ENCODE peak calls at places on chromosomes 5 and 9, in seven cellular contexts. S is neuronal stem cell, O is H1, L is IMR-90, V is mesenchymal stem cell, U is trophoblast cell, T is mesendoderm. H is an unnamed sample.

GRCh38 chr9:116594552-116594951 is 92.6 kb upstream of the TRIM32 start:
- DNase-seq in T (no peak), V (peak), L (peak), U (no peak), O (no peak), S (no peak), H (no peak)

GRCh38 chr9:118643118-118643517 is 726.1 kb downstream of the BRINP1 start:
- DNase-seq in T (peak), U (peak), S (peak), L (no peak), O (peak), V (peak), H (peak)

GRCh38 chr5:35063386-35063785 is 15.6 kb upstream of the AGXT2 start:
- DNase-seq in U (no peak), V (no peak), T (no peak), O (no peak), S (no peak), L (no peak), H (no peak)

GRCh38 chr9:95044731-95045508 is 272.6 kb downstream of the FANCC start:
- DNase-seq in V (peak), O (peak), S (peak), L (no peak), T (peak), U (peak), H (peak)

GRCh38 chr9:69519470-69520240 is 152.5 kb downstream of the APBA1 start:
- DNase-seq in V (no peak), L (no peak), U (no peak), T (no peak), S (no peak), O (no peak), H (no peak)

GRCh38 chr9:78054180-78054579 is 22.6 kb upstream of the GNAQ start:
- DNase-seq in L (no peak), O (no peak), U (no peak), S (no peak), T (no peak), V (no peak), H (no peak)

GRCh38 chr9:80028501-80028900 is 456.7 kb downstream of the TLE4 start:
- DNase-seq in S (no peak), U (no peak), V (no peak), O (no peak), L (no peak), T (no peak), H (no peak)

GRCh38 chr5:79831910-79832309 is 142.3 kb downstream of the CMYA5 start:
- DNase-seq in O (no peak), V (no peak), S (no peak), U (no peak), L (no peak), T (no peak), H (no peak)

GRCh38 chr5:173281910-173282309 is 46.3 kb downstream of the STC2 start:
- DNase-seq in T (peak), S (no peak), O (no peak), L (peak), V (peak), U (no peak), H (peak)

GRCh38 chr9:109600142-109600541 is 102.0 kb upstream of the PTPN3 start:
- DNase-seq in T (peak), S (no peak), O (no peak), V (peak), L (peak), U (no peak), H (no peak)

GRCh38 chr5:113487411-113487778 is 858 bp downstream of the MCC start:
- DNase-seq in O (no peak), L (peak), S (peak), V (peak), U (no peak), T (peak), H (peak)

GRCh38 chr9:89501311-89501898 is 3.5 kb upstream of the SEMA4D start:
- DNase-seq in V (no peak), T (no peak), L (no peak), U (no peak), S (no peak), O (no peak), H (no peak)

GRCh38 chr5:93378073-93378472 is 202.9 kb downstream of the NR2F1-AS1 start:
- DNase-seq in U (no peak), S (no peak), L (peak), V (peak), T (no peak), O (no peak), H (no peak)

GRCh38 chr9:5518937-5519319 is 8.6 kb downstream of the PDCD1LG2 start:
- DNase-seq in U (no peak), T (no peak), S (no peak), V (no peak), O (no peak), L (no peak), H (peak)

GRCh38 chr5:133358271-133358670 is 254.1 kb downstream of the FSTL4 start:
- DNase-seq in O (peak), V (no peak), L (no peak), U (no peak), S (no peak), T (no peak), H (no peak)

GRCh38 chr9:106859957-106860715 is 2.8 kb upstream of the ZNF462 start:
- DNase-seq in V (peak), U (peak), S (peak), T (peak), O (peak), L (no peak), H (peak)

GRCh38 chr9:87880116-87880515 is 2.6 kb upstream of the SPATA31E1 start:
- DNase-seq in L (peak), U (no peak), T (no peak), V (no peak), S (no peak), O (no peak), H (no peak)

GRCh38 chr9:97237311-97237786 is 70.1 kb upstream of the CCDC180 start:
- DNase-seq in T (peak), V (no peak), U (no peak), S (peak), L (no peak), O (peak), H (peak)

GRCh38 chr9:93134018-93134739 is at the start of gene NINJ1:
- DNase-seq in T (peak), O (peak), V (peak), S (peak), U (peak), L (peak), H (peak)

GRCh38 chr9:89477811-89478583 is 19.9 kb downstream of the SEMA4D start:
- DNase-seq in L (peak), T (no peak), U (no peak), S (no peak), V (peak), O (no peak), H (no peak)

GRCh38 chr9:113519401-113520108 is 56.0 kb downstream of the RGS3 start:
- DNase-seq in S (no peak), T (no peak), O (no peak), L (peak), V (peak), U (no peak), H (no peak)

GRCh38 chr9:134314950-134315715 is 11.1 kb upstream of the RXRA start:
- DNase-seq in T (peak), U (no peak), V (no peak), L (no peak), S (no peak), O (no peak), H (no peak)

GRCh38 chr5:157740211-157740610 is 3.3 kb upstream of the LSM11 start:
- DNase-seq in U (peak), O (peak), S (no peak), T (peak), L (no peak), V (peak), H (peak)

GRCh38 chr9:77218612-77219011 is 41.3 kb downstream of the VPS13A start:
- DNase-seq in U (no peak), L (peak), O (no peak), T (no peak), V (peak), S (no peak), H (no peak)

GRCh38 chr5:159883522-159883950 is 32.7 kb upstream of the ADRA1B start:
- DNase-seq in T (no peak), L (peak), V (peak), S (no peak), U (no peak), O (no peak), H (no peak)

GRCh38 chr9:4167040-4167671 is 132.7 kb downstream of the GLIS3 start:
- DNase-seq in T (no peak), L (peak), U (peak), S (no peak), O (no peak), V (no peak), H (no peak)

GRCh38 chr9:136311037-136311432 is 7.1 kb upstream of the CCDC187 start:
- DNase-seq in O (no peak), U (no peak), V (no peak), L (no peak), T (no peak), S (no peak), H (no peak)

GRCh38 chr9:134642385-134643181 is 980 bp downstream of the COL5A1 start:
- DNase-seq in T (peak), O (peak), V (peak), U (no peak), L (peak), S (peak), H (peak)

GRCh38 chr5:161660806-161661205 is 24.7 kb upstream of the GABRA6 start:
- DNase-seq in O (no peak), U (no peak), V (no peak), T (no peak), L (no peak), S (no peak), H (peak)

GRCh38 chr5:160054831-160055230 is 45.9 kb downstream of the TTC1 start:
- DNase-seq in O (no peak), T (peak), S (no peak), L (peak), V (peak), U (no peak), H (no peak)

GRCh38 chr5:10420926-10421325 is 20.8 kb upstream of the ROPN1L start:
- DNase-seq in O (no peak), T (no peak), V (no peak), U (no peak), S (no peak), L (peak), H (no peak)

GRCh38 chr5:62587737-62588136 is 9.1 kb downstream of the LRRC70 start:
- DNase-seq in V (peak), T (no peak), L (no peak), S (no peak), U (no peak), O (no peak), H (no peak)

GRCh38 chr9:85248514-85249312 is 493.0 kb downstream of the AGTPBP1 start:
- DNase-seq in V (peak), L (no peak), U (peak), O (no peak), T (peak), S (no peak), H (no peak)

DNA sequence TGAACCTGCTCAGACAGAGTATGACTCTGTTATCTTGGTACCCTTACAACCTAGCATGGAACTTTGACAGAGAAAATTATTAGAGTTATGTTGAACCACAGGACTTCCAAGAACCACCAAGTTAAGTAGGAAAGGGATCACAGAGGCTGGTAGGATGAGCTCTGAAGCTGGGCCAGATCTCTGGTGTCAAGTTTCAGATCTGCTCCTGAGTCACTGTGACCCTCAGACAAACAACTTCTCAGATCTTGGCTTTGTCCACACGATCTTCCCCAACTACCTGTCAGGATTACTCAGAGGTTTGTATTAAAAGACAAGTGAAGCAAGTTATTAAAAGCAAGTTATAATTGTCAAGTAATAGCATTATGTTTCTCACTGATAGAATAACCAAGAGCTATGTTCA is 189.0 kb downstream of the SEC61B start:
- DNase-seq in O (no peak), S (no peak), V (peak), U (no peak), L (peak), T (peak), H (no peak)
- H2AK5ac ChIP-seq in O (no peak), S (no peak), V (no peak), U (peak), L (peak), T (no peak), H (no peak)

GRCh38 chr9:21505425-21506179 is 23.5 kb upstream of the IFNE start:
- DNase-seq in U (no peak), T (no peak), O (no peak), V (no peak), S (no peak), L (peak), H (no peak)

GRCh38 chr9:21510806-21511205 is 28.7 kb upstream of the IFNE start:
- DNase-seq in L (no peak), T (peak), V (no peak), S (no peak), U (no peak), O (no peak), H (no peak)

GRCh38 chr9:21504894-21505293 is 22.8 kb upstream of the IFNE start:
- DNase-seq in L (no peak), S (no peak), U (no peak), T (peak), O (no peak), V (no peak), H (no peak)

GRCh38 chr9:21504113-21504512 is 22.0 kb upstream of the IFNE start:
- DNase-seq in S (no peak), U (no peak), V (no peak), O (no peak), L (peak), T (no peak), H (no peak)

DNA sequence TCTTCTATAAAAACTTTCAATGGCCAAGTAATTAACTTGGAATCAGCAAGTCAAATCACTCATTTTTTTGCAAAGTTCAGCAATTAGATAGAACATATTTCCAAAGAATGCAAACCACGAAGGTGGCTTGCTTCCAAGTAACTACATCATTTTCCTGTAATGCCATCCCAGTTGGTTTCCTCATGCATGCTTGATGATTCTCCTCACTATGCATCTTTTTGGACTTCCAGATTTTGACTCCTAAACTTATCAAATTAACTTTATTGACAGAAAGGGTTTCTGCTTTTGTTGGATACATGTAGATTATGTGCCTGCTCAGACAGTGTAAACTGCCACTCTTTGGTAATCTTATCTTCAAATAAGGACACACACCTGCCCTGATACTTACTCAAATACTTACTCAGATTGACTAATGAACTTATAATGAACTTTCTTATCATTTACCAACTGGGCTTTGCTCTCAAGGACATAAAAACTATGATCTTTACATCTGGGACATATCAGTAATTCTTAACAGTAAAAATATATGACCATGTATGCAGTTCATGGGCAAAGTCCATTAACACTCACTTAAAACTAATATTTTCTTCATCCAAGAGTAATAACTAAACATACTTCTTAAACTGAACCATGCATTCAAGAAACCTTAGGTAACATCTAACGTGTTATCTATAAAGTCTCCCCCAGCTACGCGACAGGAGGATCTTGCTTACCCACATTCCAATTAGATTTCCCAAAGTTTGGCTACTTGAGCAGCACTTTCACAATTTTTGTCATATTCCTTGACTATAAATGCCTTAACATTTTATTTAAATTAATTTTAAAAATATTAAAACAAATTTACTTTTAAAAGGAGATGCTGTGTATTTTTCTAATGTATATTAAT is 25.0 kb upstream of the IFNE start:
- DNase-seq in O (no peak), T (peak), L (peak), V (peak), S (no peak), U (peak), H (no peak)
- H2AK5ac ChIP-seq in O (no peak), T (no peak), L (peak), V (no peak), S (no peak), U (no peak), H (no peak)

DNA sequence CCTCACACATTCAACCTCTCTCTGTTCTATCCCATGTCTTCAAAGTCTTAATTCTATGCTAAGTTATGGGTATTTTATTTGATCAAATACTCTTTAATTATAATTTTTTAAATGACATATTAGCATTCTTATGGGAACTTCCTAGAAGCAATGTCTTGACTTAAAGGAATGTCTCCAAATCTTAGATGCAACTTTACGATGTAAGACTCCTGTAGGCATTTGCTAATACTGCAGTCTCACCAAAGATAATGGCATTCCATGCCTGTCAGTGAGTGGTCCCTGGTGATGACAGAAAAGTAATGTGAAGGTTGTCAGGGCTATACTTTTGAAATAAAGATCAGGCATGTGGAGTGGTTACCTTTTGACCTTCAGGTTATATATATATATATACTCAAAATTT is 1654.2 kb upstream of the WWC1 start:
- DNase-seq in T (peak), U (no peak), S (no peak), O (no peak), V (no peak), L (no peak), H (no peak)
- H2AK5ac ChIP-seq in T (no peak), U (no peak), S (no peak), O (no peak), V (no peak), L (no peak), H (no peak)

DNA sequence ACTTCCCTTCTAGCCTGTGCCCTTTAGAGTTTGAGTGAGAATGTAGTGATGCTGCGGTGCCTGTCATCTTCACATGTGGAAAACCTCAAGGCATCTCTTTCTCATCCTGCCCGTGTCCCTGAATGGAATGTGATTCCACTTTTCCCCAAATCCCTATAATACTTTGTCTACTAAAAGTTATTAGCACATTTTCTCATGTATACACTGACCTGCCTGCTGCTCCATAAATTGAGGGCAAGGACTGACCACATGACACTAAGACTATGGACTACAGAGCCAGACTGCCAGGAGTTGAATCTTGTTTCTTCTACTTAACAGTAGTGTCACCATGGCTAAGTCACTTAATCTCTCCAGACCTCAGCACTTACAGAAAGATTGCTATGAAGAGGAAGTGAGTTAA is 93.0 kb downstream of the TEK start:
- DNase-seq in T (no peak), L (no peak), O (no peak), U (no peak), S (no peak), V (peak), H (no peak)
- H2AK5ac ChIP-seq in T (no peak), L (no peak), O (no peak), U (no peak), S (no peak), V (no peak), H (no peak)

DNA sequence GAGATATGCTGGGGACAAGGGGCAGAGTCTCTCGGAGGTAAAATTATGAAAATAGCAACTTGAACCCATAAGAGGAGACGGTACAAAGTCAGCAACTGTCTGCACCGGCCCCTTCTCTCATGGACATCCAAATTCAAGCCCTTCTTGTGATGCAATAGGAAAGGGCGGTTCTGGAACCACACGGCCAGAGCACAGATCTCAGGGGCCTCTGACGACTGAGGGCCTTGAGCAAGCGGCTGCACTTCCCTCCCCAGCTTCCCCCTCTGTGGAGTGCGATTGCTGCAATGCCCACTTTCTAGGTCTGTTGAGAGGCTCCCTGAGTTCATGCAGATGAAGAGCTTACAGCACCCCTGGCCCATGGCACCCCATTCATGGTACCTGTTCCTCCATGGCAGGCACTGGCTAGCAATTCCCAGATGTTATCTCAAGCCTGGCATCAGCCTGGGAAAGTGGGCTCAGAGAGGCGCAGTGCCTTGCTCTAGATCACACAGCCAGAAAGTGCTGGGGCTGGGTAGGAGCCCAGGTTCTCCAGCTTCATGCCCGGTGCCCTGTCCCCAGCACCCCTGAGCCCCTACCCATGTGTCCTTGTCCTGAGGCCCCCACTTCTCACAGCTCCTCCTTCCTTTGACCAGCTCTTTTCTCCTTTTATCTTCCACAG is 17.7 kb upstream of the CPLX2 start:
- DNase-seq in S (no peak), U (no peak), O (no peak), T (no peak), L (no peak), V (no peak), H (no peak)
- H2AK5ac ChIP-seq in S (no peak), U (no peak), O (no peak), T (no peak), L (no peak), V (no peak), H (no peak)